ENCODE peak calls at places on chromosomes 4 and X, in five cellular contexts. X is T-helper 1 cell, R is HFF-Myc, Y is HuH-7.5, Q is ovary. P is an unnamed sample.

GRCh38 chr4:45578874-45579273 is 545.0 kb downstream of the GABRG1 start:
- DNase-seq in Q (no peak), Y (no peak), X (no peak), R (no peak), P (no peak)

GRCh38 chr4:85681194-85681803 is 206.3 kb downstream of the ARHGAP24 start:
- DNase-seq in R (peak), Y (no peak), Q (no peak), X (no peak), P (no peak)

GRCh38 chr4:44538534-44538933 is 89.9 kb upstream of the KCTD8 start:
- DNase-seq in X (no peak), Y (no peak), R (no peak), Q (no peak), P (no peak)

GRCh38 chr4:150310159-150310895 is 232.1 kb downstream of the DCLK2 start:
- DNase-seq in X (no peak), Q (no peak), Y (no peak), R (peak), P (no peak)

GRCh38 chrX:134932528-134933217 is 58.1 kb upstream of the SMIM10 start:
- DNase-seq in X (no peak), R (no peak), Y (no peak), Q (no peak), P (no peak)

GRCh38 chr4:133379681-133380438 is 230.8 kb downstream of the PCDH10 start:
- DNase-seq in Q (no peak), R (no peak), X (no peak), Y (no peak), P (no peak)

GRCh38 chrX:46574337-46574940 is 874 bp downstream of the CHST7 start:
- DNase-seq in Y (no peak), X (peak), Q (peak), R (no peak), P (no peak)

GRCh38 chrX:139720136-139720535 is 12.2 kb upstream of the MCF2 start:
- DNase-seq in Q (no peak), X (no peak), Y (no peak), R (peak), P (no peak)

GRCh38 chrX:153603131-153603656 is 4.3 kb upstream of the CCNQ start:
- DNase-seq in R (no peak), Y (no peak), Q (peak), X (no peak), P (no peak)

P was measured in T47D.